ENCODE peak calls at places on chromosomes 3 and 15, in four cellular contexts. One of them, this sample, is unnamed.

GRCh38 chr3:172673210-172673679 is 37.6 kb downstream of the NCEH1 start:
- DNase-seq in M059J: peak; percentile 81
- DNase-seq in H9: peak; percentile 78
- DNase-seq in hypothalamus: no peak
- DNase-seq in this sample: peak; percentile 57

GRCh38 chr15:70033529-70034140 is 64.1 kb downstream of the TLE3 start:
- DNase-seq in H9: no peak
- DNase-seq in M059J: peak; percentile 49
- DNase-seq in hypothalamus: no peak
- DNase-seq in this sample: peak; percentile 80

GRCh38 chr15:40258544-40258943 is 19.7 kb downstream of the PAK6 start:
- DNase-seq in M059J: no peak
- DNase-seq in hypothalamus: no peak
- DNase-seq in H9: peak; percentile 66
- DNase-seq in this sample: no peak

GRCh38 chr3:8554725-8555621 is 53.4 kb downstream of the LMCD1 start:
- DNase-seq in H9: peak; percentile 51
- DNase-seq in hypothalamus: no peak
- DNase-seq in M059J: peak; percentile 87
- DNase-seq in this sample: peak; percentile 89

GRCh38 chr3:117463716-117464115 is 754.1 kb downstream of the TUSC7 start:
- DNase-seq in hypothalamus: no peak
- DNase-seq in M059J: no peak
- DNase-seq in H9: no peak
- DNase-seq in this sample: no peak

GRCh38 chr3:25831578-25831977 is 41.7 kb downstream of the OXSM start:
- DNase-seq in H9: no peak
- DNase-seq in M059J: peak; percentile 18
- DNase-seq in hypothalamus: no peak
- DNase-seq in this sample: peak; percentile 24

GRCh38 chr3:178436773-178437172 is 99.5 kb upstream of the KCNMB2 start:
- DNase-seq in M059J: peak; percentile 61
- DNase-seq in hypothalamus: no peak
- DNase-seq in H9: no peak
- DNase-seq in this sample: peak; percentile 79

GRCh38 chr15:78024141-78024567 is 53.4 kb downstream of the TBC1D2B start:
- DNase-seq in M059J: no peak
- DNase-seq in hypothalamus: no peak
- DNase-seq in H9: no peak
- DNase-seq in this sample: peak; percentile 33

GRCh38 chr15:32107477-32108080 is 77.3 kb downstream of the CHRNA7 start:
- DNase-seq in hypothalamus: no peak
- DNase-seq in M059J: no peak
- DNase-seq in H9: peak; percentile 49
- DNase-seq in this sample: no peak

GRCh38 chr3:185362850-185363661 is at the start of gene MAP3K13:
- DNase-seq in H9: peak; percentile 88
- DNase-seq in hypothalamus: peak; percentile 73
- DNase-seq in M059J: peak; percentile 95
- DNase-seq in this sample: peak; percentile 94